ENCODE peak calls at places on chromosomes 11 and 22, in nine cellular contexts. C, D, L, J, R, G, E, X and B are unnamed samples.

GRCh38 chr11:59172345-59173079 is 580 bp downstream of the DTX4 start:
- DNase-seq in E (no peak), G (no peak), C (peak), J (no peak), L (no peak), R (peak), D (peak), X (no peak), B (no peak)

GRCh38 chr22:47417699-47418098 is 655.2 kb downstream of the TBC1D22A start:
- DNase-seq in L (no peak), R (no peak), J (no peak), X (no peak), D (no peak), E (no peak), C (no peak), G (no peak), B (no peak)

GRCh38 chr11:107953506-107953905 is 25.3 kb downstream of the RAB39A start:
- DNase-seq in E (no peak), J (no peak), G (no peak), R (no peak), C (no peak), X (no peak), D (no peak), L (no peak), B (no peak)

GRCh38 chr11:41461057-41461681 is 1.7 kb upstream of the LRRC4C start:
- DNase-seq in C (no peak), L (no peak), R (no peak), E (no peak), J (no peak), X (peak), D (no peak), G (no peak), B (peak)

GRCh38 chr22:38754247-38755154 is 1.3 kb downstream of the SUN2 start:
- DNase-seq in L (peak), X (peak), C (no peak), R (peak), G (peak), D (no peak), E (peak), J (peak), B (peak)

GRCh38 chr22:42360348-42360747 is 71.9 kb downstream of the NFAM1 start:
- DNase-seq in X (no peak), C (no peak), D (no peak), J (no peak), G (no peak), R (no peak), E (no peak), L (no peak), B (no peak)

GRCh38 chr11:33515347-33515746 is 185.3 kb downstream of the C11orf91 start:
- DNase-seq in C (no peak), J (peak), E (no peak), R (peak), L (no peak), X (no peak), D (no peak), G (no peak), B (peak)

GRCh38 chr11:131464024-131464423 is 93.6 kb downstream of the NTM start:
- DNase-seq in E (no peak), C (no peak), L (no peak), D (no peak), G (no peak), X (no peak), J (no peak), R (no peak), B (no peak)

GRCh38 chr11:95563859-95564258 is 225.7 kb downstream of the FAM76B start:
- DNase-seq in R (no peak), D (no peak), E (no peak), C (no peak), J (no peak), L (no peak), G (no peak), X (no peak), B (peak)

GRCh38 chr22:29152045-29152380 is 53.7 kb upstream of the EMID1 start:
- DNase-seq in E (no peak), G (no peak), L (no peak), R (no peak), D (peak), X (no peak), C (no peak), J (no peak), B (no peak)

GRCh38 chr11:69671734-69672465 is 3.3 kb downstream of the LTO1 start:
- DNase-seq in D (no peak), G (no peak), J (no peak), L (no peak), C (no peak), X (no peak), E (no peak), R (no peak), B (no peak)

GRCh38 chr11:11968511-11969280 is 39.7 kb downstream of the DKK3 start:
- DNase-seq in J (peak), E (peak), L (no peak), G (peak), R (no peak), D (no peak), C (no peak), X (no peak), B (no peak)

GRCh38 chr11:9060700-9061111 is 30.7 kb downstream of the SCUBE2 start:
- DNase-seq in L (no peak), R (no peak), G (no peak), C (no peak), X (no peak), J (no peak), E (no peak), D (no peak), B (no peak)

GRCh38 chr22:37552560-37553163 is 7.6 kb upstream of the CDC42EP1 start:
- DNase-seq in J (peak), X (no peak), E (peak), L (no peak), R (peak), D (no peak), C (no peak), G (peak), B (peak)

GRCh38 chr22:42437488-42438292 is 5.5 kb upstream of the NFAM1 start:
- DNase-seq in E (peak), R (peak), D (peak), J (peak), X (peak), G (peak), C (peak), L (peak), B (peak)

GRCh38 chr11:9982796-9983579 is 311.0 kb downstream of the SBF2 start:
- DNase-seq in E (peak), C (no peak), R (no peak), L (no peak), D (no peak), J (no peak), X (no peak), G (no peak), B (no peak)

GRCh38 chr11:2574043-2574552 is 125.7 kb downstream of the KCNQ1OT1 start:
- DNase-seq in R (peak), X (no peak), C (peak), J (peak), E (no peak), L (peak), G (peak), D (peak), B (no peak)

GRCh38 chr22:32202539-32203180 is 2.2 kb downstream of the RFPL2 start:
- DNase-seq in J (no peak), C (no peak), R (no peak), G (peak), L (no peak), X (no peak), E (peak), D (peak), B (peak)

GRCh38 chr11:6724013-6724412 is 40.9 kb upstream of the MRPL17 start:
- DNase-seq in G (no peak), J (no peak), D (no peak), C (no peak), E (no peak), X (no peak), L (no peak), R (no peak), B (no peak)

GRCh38 chr11:57275582-57275981 is 38.5 kb upstream of the APLNR start:
- DNase-seq in G (no peak), R (no peak), X (no peak), J (no peak), L (no peak), C (no peak), D (no peak), E (no peak), B (peak)

GRCh38 chr11:122440783-122441701 is 214.5 kb upstream of the UBASH3B start:
- DNase-seq in C (no peak), X (peak), J (peak), E (peak), G (peak), L (peak), R (peak), D (no peak), B (peak)

GRCh38 chr11:92224394-92225205 is at the start of gene FAT3:
- DNase-seq in J (peak), R (peak), X (no peak), D (peak), L (peak), C (no peak), G (no peak), E (peak), B (peak)

GRCh38 chr11:130409618-130410388 is 18.6 kb downstream of the ADAMTS8 start:
- DNase-seq in G (no peak), E (no peak), J (peak), L (no peak), R (no peak), X (no peak), D (no peak), C (no peak), B (no peak)

GRCh38 chr11:65078151-65078550 is 5.7 kb downstream of the CDCA5 start:
- DNase-seq in L (no peak), C (peak), G (no peak), J (no peak), R (no peak), E (peak), D (peak), X (no peak), B (peak)

GRCh38 chr22:40609216-40609615 is 27.3 kb downstream of the MRTFA start:
- DNase-seq in C (no peak), D (no peak), R (no peak), J (no peak), G (no peak), X (no peak), L (no peak), E (no peak), B (peak)

GRCh38 chr11:62444271-62444833 is 25.5 kb downstream of the SCGB1A1 start:
- DNase-seq in E (peak), R (peak), G (peak), L (peak), D (peak), C (peak), X (peak), J (peak), B (peak)

GRCh38 chr11:103993502-103993901 is 42.9 kb upstream of the DDI1 start:
- DNase-seq in R (no peak), D (no peak), C (no peak), L (no peak), E (no peak), J (no peak), X (no peak), G (no peak), B (no peak)

GRCh38 chr11:113998574-113998973 is 23.7 kb downstream of the HTR3A start:
- DNase-seq in X (no peak), E (no peak), C (no peak), J (no peak), R (no peak), L (no peak), D (no peak), G (no peak), B (no peak)

GRCh38 chr11:12069053-12069676 is 41.2 kb upstream of the MICAL2 start:
- DNase-seq in G (no peak), J (no peak), E (no peak), L (peak), R (no peak), D (no peak), X (no peak), C (no peak), B (no peak)

GRCh38 chr11:66866420-66867010 is 9.7 kb downstream of the LRFN4 start:
- DNase-seq in D (no peak), G (no peak), J (no peak), L (no peak), C (no peak), E (no peak), R (no peak), X (no peak), B (no peak)

GRCh38 chr11:2347449-2347848 is 29.7 kb upstream of the CD81 start:
- DNase-seq in D (peak), C (no peak), X (no peak), E (no peak), R (no peak), J (no peak), L (no peak), G (no peak), B (no peak)

GRCh38 chr11:109961261-109961660 is 131.9 kb upstream of the ZC3H12C start:
- DNase-seq in X (no peak), G (no peak), E (no peak), D (no peak), C (no peak), R (no peak), L (no peak), J (no peak), B (no peak)

GRCh38 chr22:17047656-17048055 is 37.1 kb upstream of the IL17RA start:
- DNase-seq in J (no peak), L (no peak), R (no peak), E (no peak), C (no peak), D (no peak), G (no peak), X (no peak), B (no peak)

GRCh38 chr11:359181-359714 is 10.1 kb upstream of the B4GALNT4 start:
- DNase-seq in R (peak), J (no peak), E (no peak), X (no peak), G (no peak), D (no peak), L (peak), C (no peak), B (peak)

DNA sequence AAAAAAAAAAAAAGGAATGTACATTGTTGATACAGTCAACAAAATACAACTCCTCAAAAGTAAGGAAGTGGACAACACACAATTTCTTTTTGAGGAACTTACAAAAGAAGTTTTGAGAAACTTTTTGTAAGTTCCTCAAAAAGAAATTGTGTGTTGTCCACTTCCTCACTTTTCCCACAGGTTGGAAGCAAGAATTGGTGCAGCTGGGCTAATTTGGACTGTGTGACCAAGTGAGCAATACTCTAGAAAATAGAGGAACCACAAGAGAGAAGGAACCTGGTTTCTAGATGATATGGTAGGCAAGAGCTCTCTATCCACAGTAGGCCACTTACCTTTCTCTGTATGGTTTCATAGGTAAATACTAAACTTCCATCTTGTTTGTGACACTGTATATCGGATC is 1053.8 kb downstream of the LRRC4C start:
- DNase-seq in X (no peak), E (no peak), L (no peak), D (no peak), G (no peak), C (no peak), R (no peak), J (no peak), B (no peak)
- TF ChIP-seq CTCF in X (no peak), E (no peak), L (no peak), D (no peak), G (no peak), C (no peak), R (no peak), J (no peak), B (no peak)

GRCh38 chr11:132817387-132817786 is 714.9 kb downstream of the OPCML start:
- DNase-seq in G (no peak), D (no peak), E (no peak), J (no peak), X (no peak), L (no peak), C (no peak), R (no peak), B (no peak)
- TF ChIP-seq CTCF in G (no peak), D (no peak), E (no peak), J (no peak), X (no peak), L (no peak), C (no peak), R (no peak), B (no peak)

GRCh38 chr11:73013021-73013420 is 129.1 kb downstream of the FCHSD2 start:
- DNase-seq in E (no peak), D (no peak), G (no peak), L (no peak), C (no peak), J (no peak), R (no peak), X (no peak), B (no peak)
- TF ChIP-seq CTCF in E (no peak), D (no peak), G (no peak), L (no peak), C (no peak), J (no peak), R (no peak), X (no peak), B (no peak)

GRCh38 chr11:14773755-14774154 is 118.3 kb downstream of the CYP2R1 start:
- DNase-seq in X (no peak), L (no peak), R (no peak), D (no peak), J (no peak), E (peak), C (no peak), G (no peak), B (peak)
- TF ChIP-seq CTCF in X (no peak), L (no peak), R (no peak), D (no peak), J (no peak), E (no peak), C (peak), G (peak), B (peak)

GRCh38 chr11:82225502-82225901 is 508.2 kb downstream of the FAM181B start:
- DNase-seq in G (no peak), C (no peak), D (no peak), X (no peak), R (no peak), E (no peak), J (no peak), L (no peak), B (no peak)

GRCh38 chr11:82229346-82229745 is 504.3 kb downstream of the FAM181B start:
- DNase-seq in G (no peak), R (no peak), D (no peak), E (peak), J (no peak), X (no peak), C (no peak), L (no peak), B (peak)

GRCh38 chr11:82225930-82226329 is 507.7 kb downstream of the FAM181B start:
- DNase-seq in C (no peak), E (no peak), R (no peak), L (no peak), J (no peak), D (no peak), G (no peak), X (no peak), B (no peak)
- TF ChIP-seq CTCF in C (no peak), E (no peak), R (no peak), L (no peak), J (no peak), D (no peak), G (no peak), X (no peak), B (no peak)

DNA sequence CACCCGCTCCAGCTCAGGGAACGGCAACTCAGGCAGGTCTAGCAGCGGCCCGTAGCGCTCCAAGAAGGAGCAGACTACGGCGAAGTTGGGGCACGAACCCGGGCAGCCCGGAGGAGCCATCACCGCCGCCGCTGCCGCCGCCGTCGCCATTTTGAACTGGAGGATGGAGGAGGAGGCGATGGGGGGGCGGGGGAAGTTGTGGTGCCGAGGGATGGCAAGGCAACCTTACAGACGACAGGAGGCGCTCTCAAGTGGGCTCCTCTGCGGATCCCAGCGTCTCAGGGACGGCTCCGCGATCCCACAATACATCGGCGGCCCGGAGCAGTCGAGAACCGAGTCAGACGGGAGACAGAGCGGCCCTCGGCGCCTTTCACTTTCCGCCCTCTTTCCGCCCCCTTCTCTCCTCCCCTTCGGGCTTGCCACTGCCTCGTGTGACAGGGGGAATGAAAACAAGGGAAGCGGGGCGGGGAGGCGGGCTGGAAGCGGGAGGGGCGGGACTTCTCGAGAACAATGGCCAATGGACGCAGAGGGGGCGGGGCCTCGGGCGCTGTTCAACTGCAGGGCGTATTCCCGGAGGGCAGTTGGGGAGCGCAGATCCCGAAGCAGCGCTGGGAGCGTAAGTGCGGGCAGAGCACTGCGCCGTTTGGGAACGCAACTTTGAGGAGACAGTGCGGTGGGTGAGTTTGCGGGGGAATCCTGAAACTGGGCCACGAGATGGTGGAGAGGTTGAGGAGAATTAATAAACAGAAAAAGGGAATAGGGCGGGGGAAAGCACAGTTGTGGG is at the start of the genes AAMDC and RSF1:
- DNase-seq in C (peak), J (peak), X (peak), L (peak), G (peak), E (peak), R (peak), D (peak), B (peak)
- TF ChIP-seq CTCF in C (peak), J (peak), X (peak), L (peak), G (peak), E (peak), R (peak), D (peak), B (peak)

DNA sequence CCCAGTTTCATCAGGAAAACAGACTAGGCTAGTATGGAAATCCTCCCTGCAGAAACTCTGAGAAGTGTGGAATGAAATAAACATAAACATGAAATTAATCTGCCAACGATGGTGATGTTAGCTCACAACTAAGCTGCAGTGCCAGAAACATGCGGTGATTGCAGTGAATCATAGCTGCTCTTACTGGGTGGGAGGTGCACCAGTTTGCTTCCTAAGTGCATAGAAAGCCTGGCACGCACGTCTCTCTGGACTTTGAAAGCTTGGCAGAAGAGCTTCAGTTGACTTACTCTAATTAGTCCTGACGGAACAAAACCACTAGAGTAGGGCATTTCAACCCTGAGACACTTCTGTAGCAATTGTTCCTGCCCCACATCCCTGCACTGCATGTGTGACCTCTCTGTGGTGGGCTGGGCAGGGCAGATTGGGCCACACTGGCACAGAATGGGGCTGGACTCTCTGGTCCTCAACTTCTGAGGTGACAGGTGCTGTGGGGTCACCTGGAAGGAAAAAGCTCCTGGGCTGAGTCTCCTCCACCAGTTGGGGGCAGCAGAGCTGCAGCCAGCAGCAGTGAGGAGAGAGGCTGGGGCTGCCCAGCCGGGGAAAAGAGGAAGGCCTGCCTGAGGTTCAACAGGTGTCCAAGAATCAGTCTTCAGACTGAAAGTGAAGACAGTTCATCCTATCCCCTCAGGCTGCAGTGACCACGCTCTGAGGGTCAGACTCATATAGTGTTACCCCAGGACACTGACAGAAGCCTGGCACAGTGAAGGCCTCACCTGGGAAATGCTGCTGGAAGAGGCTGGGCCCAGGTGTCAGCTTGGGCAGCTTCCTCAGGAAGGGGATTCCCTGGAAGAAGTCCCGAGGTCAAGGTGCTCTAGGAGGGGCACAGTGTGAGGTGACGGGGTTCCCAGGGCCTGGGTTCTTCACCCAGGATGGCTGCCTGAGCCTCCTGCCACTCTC is 40.5 kb downstream of the GGTLC2 start:
- DNase-seq in E (peak), J (no peak), G (no peak), X (no peak), D (no peak), L (peak), C (peak), R (no peak), B (peak)
- TF ChIP-seq CTCF in E (no peak), J (no peak), G (peak), X (no peak), D (peak), L (no peak), C (peak), R (no peak), B (peak)

GRCh38 chr11:102780491-102780918 is at the start of gene MMP10:
- DNase-seq in J (no peak), L (no peak), R (no peak), G (no peak), C (no peak), D (no peak), X (no peak), E (peak), B (peak)
- TF ChIP-seq CTCF in J (no peak), L (no peak), R (no peak), G (peak), C (no peak), D (peak), X (no peak), E (peak), B (peak)